ENCODE peak calls at places on chromosomes 11 and 22, in five cellular contexts. T, D, A, U and B are unnamed samples.

GRCh38 chr11:81869337-81870065 is 864.2 kb downstream of the FAM181B start:
- DNase-seq in T (peak; percentile 62), D (no peak), A (peak; percentile 2), U (no peak), B (no peak)

GRCh38 chr22:19769393-19769715 is 8.8 kb downstream of the TBX1 start:
- DNase-seq in T (no peak), D (no peak), A (no peak), U (no peak), B (no peak)

GRCh38 chr11:66291706-66292542 is at the start of gene TMEM151A:
- DNase-seq in T (no peak), D (no peak), A (no peak), U (no peak), B (no peak)

GRCh38 chr11:130634981-130635473 is 186.6 kb downstream of the ADAMTS15 start:
- DNase-seq in T (no peak), D (peak; percentile 81), A (peak; percentile 56), U (peak; percentile 98), B (no peak)

GRCh38 chr11:110467556-110467955 is 37.8 kb downstream of the FDX1 start:
- DNase-seq in T (no peak), D (no peak), A (no peak), U (no peak), B (no peak)

GRCh38 chr11:120660024-120660565 is 148.5 kb downstream of the GRIK4 start:
- DNase-seq in T (peak; percentile 1), D (peak; percentile 36), A (peak; percentile 14), U (peak; percentile 55), B (no peak)

GRCh38 chr11:75339685-75340409 is 11.6 kb downstream of the ARRB1 start:
- DNase-seq in T (no peak), D (no peak), A (no peak), U (no peak), B (no peak)

GRCh38 chr11:124768914-124769313 is 6.8 kb upstream of the ESAM start:
- DNase-seq in T (no peak), D (no peak), A (no peak), U (no peak), B (no peak)

GRCh38 chr11:44564653-44565007 is 833 bp upstream of the CD82 start:
- DNase-seq in T (no peak), D (peak; percentile 84), A (peak; percentile 84), U (peak; percentile 60), B (peak; percentile 90)

GRCh38 chr22:40026641-40027040 is 31.9 kb downstream of the FAM83F start:
- DNase-seq in T (no peak), D (no peak), A (no peak), U (no peak), B (no peak)

DNA sequence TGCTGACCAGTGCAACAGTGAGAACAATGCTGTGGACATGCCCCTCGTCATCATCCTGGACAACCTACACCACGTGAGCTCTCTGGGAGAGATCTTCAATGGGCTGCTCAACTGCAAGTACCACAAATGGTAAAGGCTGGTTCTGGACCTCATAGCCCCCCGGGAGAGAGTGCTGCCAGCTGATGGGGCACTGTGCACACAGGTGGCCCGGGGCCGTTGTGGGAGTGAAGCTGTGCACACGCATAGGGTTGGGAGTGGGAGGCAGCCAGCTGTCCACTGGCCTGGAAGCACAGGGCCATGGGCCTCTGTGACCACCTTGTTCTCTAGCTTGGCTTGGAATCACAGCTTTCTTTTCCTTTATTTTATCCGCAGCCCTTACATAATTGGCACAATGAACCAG is 57.0 kb downstream of the DBX1 start:
- DNase-seq in T (no peak), D (no peak), A (no peak), U (no peak), B (no peak)
- H3K9me3 ChIP-seq in T (no peaks in the 10 kb centered on the region), D (no peaks in the 10 kb centered on the region), A (no peaks in the 10 kb centered on the region), U (no peaks in the 10 kb centered on the region), B (no peaks in the 10 kb centered on the region)

GRCh38 chr11:125871391-125872137 is 15.9 kb upstream of the HYLS1 start:
- DNase-seq in T (no peak), D (peak; percentile 31), A (peak; percentile 34), U (peak; percentile 48), B (no peak)
- H3K27ac ChIP-seq in T (no peak overlapping the region), D (no peak overlapping the region), A (no peak overlapping the region), U (no peak overlapping the region), B (no peak overlapping the region)

GRCh38 chr11:63747006-63747405 is 21.6 kb downstream of the ZFTA start:
- DNase-seq in T (no peak), D (peak; percentile 69), A (peak; percentile 73), U (no peak), B (no peak)

GRCh38 chr11:63749624-63750023 is 19.0 kb downstream of the ZFTA start:
- DNase-seq in T (no peak), D (no peak), A (no peak), U (no peak), B (no peak)

DNA sequence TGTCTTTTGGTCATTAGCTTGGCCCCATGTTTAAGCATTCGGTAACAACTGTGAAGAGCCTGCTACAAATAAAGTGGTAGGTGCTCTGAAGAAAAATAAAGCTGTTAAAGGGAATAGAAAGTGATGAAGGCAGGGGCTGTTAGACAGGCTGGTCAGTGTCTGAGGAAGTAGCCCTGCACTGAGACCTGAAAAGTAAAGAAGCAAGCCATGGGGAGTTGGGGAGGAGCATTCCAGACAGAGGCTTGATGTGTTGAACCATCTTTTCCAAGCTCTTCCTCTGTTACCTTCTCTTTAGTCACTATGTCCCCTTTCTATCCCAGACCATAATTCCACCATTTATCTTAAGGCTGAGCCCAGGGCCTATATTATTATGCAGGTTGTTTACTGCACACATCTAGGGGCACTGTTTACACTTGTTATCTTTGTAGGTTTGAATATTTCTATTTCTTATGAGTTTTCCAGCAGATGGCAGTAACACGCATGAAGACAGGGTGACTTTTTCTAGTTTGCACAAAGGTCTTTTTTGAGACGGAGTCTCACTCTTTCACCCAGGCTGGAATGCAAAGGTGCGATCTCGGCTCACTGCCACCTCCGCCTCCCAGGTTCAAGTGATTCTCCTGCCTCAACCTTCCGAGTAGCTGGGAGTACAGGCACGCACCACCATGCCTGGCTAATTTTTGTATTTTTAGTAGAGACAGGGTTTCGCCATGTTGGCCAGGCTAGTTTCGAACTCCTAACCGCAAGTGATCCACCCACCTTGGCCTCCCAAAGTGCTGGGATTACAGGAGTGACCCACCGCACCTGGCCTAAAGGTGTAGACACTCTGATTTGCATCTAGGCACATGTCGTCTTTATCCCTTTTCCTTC is 23.0 kb downstream of the ZFTA start:
- DNase-seq in T (no peak), D (no peak), A (peak; percentile 15), U (peak; percentile 33), B (no peak)
- TF ChIP-seq CTCF in T (no peak), D (no peak), A (no peak), U (peak; percentile 65), B (no peak)

DNA sequence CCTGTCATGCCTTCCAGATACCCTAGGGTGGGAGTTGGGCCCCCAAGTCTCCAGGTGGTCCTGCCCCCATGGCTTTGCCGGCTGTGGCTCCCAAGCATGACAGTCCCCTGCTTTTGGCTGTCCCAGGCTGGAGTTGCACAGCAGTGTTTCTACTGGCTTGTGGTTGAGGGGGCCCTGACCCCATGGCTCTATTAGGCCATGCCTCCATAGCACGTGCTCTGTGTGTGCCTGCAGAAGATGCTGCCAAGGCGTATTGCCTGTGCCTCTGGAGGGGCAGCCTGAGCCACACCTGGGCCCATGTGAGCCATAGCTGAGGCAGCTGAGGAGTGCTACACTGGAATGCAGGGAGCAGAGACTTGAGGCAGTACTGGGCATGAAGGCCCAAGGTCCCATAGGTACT is 25.4 kb upstream of the CD81 start:
- DNase-seq in T (no peak), D (no peak), A (no peak), U (no peak), B (peak; percentile 28)
- H3K9me3 ChIP-seq in T (no peaks in the 10 kb centered on the region), D (peaks cover 17% of the 10 kb centered on the region), A (no peaks in the 10 kb centered on the region), U (no peaks in the 10 kb centered on the region), B (no peaks in the 10 kb centered on the region)